ENCODE peak calls at places on chromosomes 16 and 17, in five cellular contexts. L, Y, D, N and R are unnamed samples.

GRCh38 chr17:57207396-57207795 is 48.9 kb upstream of the MSI2 start:
- DNase-seq in L (no peak), Y (no peak), D (no peak), N (no peak), R (no peak)

GRCh38 chr17:7523033-7523432 is 25.8 kb upstream of the TNFSF12 start:
- DNase-seq in L (no peak), Y (no peak), D (no peak), N (peak; percentile 13), R (no peak)

GRCh38 chr17:35804658-35805192 is 4.6 kb upstream of the TAF15 start:
- DNase-seq in L (no peak), Y (peak; percentile 60), D (no peak), N (peak; percentile 88), R (peak; percentile 49)

GRCh38 chr17:56114469-56114868 is 38.8 kb upstream of the ANKFN1 start:
- DNase-seq in L (no peak), Y (no peak), D (no peak), N (no peak), R (no peak)

GRCh38 chr16:13631916-13632315 is 288.0 kb upstream of the ERCC4 start:
- DNase-seq in L (no peak), Y (no peak), D (no peak), N (no peak), R (no peak)

GRCh38 chr17:71631483-71631882 is 489.3 kb upstream of the SOX9 start:
- DNase-seq in L (no peak), Y (no peak), D (no peak), N (peak; percentile 80), R (no peak)

GRCh38 chr16:87297918-87298631 is 19.1 kb downstream of the C16orf95 start:
- DNase-seq in L (no peak), Y (no peak), D (no peak), N (peak; percentile 25), R (no peak)

GRCh38 chr17:44767493-44767892 is 8.7 kb downstream of the ADAM11 start:
- DNase-seq in L (no peak), Y (no peak), D (no peak), N (no peak), R (no peak)

GRCh38 chr17:35875439-35876139 is 4.6 kb downstream of the CCL5 start:
- DNase-seq in L (no peak), Y (no peak), D (no peak), N (no peak), R (no peak)

GRCh38 chr16:24754543-24754942 is 25.1 kb downstream of the TNRC6A start:
- DNase-seq in L (no peak), Y (no peak), D (no peak), N (no peak), R (no peak)

GRCh38 chr16:29719063-29719462 is 26.7 kb downstream of the C16orf54 start:
- DNase-seq in L (no peak), Y (no peak), D (no peak), N (no peak), R (no peak)

GRCh38 chr17:13609953-13610352 is 8.2 kb upstream of the HS3ST3A1 start:
- DNase-seq in L (no peak), Y (no peak), D (no peak), N (no peak), R (no peak)

GRCh38 chr16:67965668-67966548 is 2.5 kb downstream of the SLC12A4 start:
- DNase-seq in L (no peak), Y (no peak), D (no peak), N (no peak), R (no peak)

GRCh38 chr16:53952215-53953208 is 248.6 kb downstream of the FTO start:
- DNase-seq in L (no peak), Y (no peak), D (no peak), N (peak; percentile 29), R (no peak)

GRCh38 chr17:81097943-81098308 is 63.0 kb downstream of the BAIAP2 start:
- DNase-seq in L (no peak), Y (no peak), D (no peak), N (peak; percentile 59), R (no peak)

GRCh38 chr17:4585203-4585939 is 1.0 kb downstream of the SMTNL2 start:
- DNase-seq in L (no peak), Y (no peak), D (no peak), N (no peak), R (no peak)

GRCh38 chr16:74774223-74775139 is at the start of gene FA2H:
- DNase-seq in L (peak; percentile 18), Y (peak; percentile 18), D (peak; percentile 89), N (peak; percentile 64), R (peak; percentile 90)